ENCODE peak calls at places on chromosome 4, in eight cellular contexts. D is BJ; K is bronchial epithelial cell; E is activated naive CD4-positive, alpha-beta T cell; U is effector memory CD4-positive, alpha-beta T cell; N is adrenal gland; F is CD4-positive, alpha-beta T cell; B is left ventricle myocardium superior. M is an unnamed sample.

GRCh38 chr4:139481465-139481864 is 27.5 kb downstream of the RAB33B start:
- DNase-seq in B (no peak), F (no peak), U (no peak), N (no peak), D (no peak), E (no peak), K (no peak), M (no peak)

GRCh38 chr4:171464499-171464898 is 348.7 kb upstream of the GALNTL6 start:
- DNase-seq in D (no peak), F (no peak), E (no peak), U (no peak), B (no peak), N (no peak), K (no peak), M (no peak)

GRCh38 chr4:180828455-180829018 is 1414.7 kb upstream of the TENM3 start:
- DNase-seq in K (peak), U (no peak), E (no peak), D (peak), F (no peak), B (no peak), N (peak), M (no peak)

GRCh38 chr4:156293657-156294297 is 340.1 kb upstream of the CTSO start:
- DNase-seq in B (no peak), E (no peak), D (no peak), U (no peak), F (no peak), K (peak), N (no peak), M (no peak)

GRCh38 chr4:23680616-23681518 is 209.0 kb downstream of the PPARGC1A start:
- DNase-seq in D (no peak), U (no peak), N (no peak), F (no peak), E (no peak), K (no peak), B (no peak), M (no peak)

GRCh38 chr4:162322054-162322453 is 158.3 kb upstream of the FSTL5 start:
- DNase-seq in B (no peak), E (no peak), F (no peak), N (no peak), U (no peak), K (no peak), D (no peak), M (no peak)

GRCh38 chr4:10346023-10346422 is 111.2 kb downstream of the ZNF518B start:
- DNase-seq in B (no peak), K (peak), F (no peak), N (no peak), D (peak), U (no peak), E (no peak), M (no peak)

GRCh38 chr4:67054901-67055300 is 490.4 kb downstream of the CENPC start:
- DNase-seq in N (no peak), B (no peak), K (no peak), U (no peak), F (no peak), E (no peak), D (no peak), M (no peak)

GRCh38 chr4:142126890-142127497 is 490.6 kb downstream of the IL15 start:
- DNase-seq in D (peak), U (peak), K (peak), B (no peak), N (peak), F (peak), E (peak), M (peak)

GRCh38 chr4:106875340-106875739 is 160.8 kb downstream of the DKK2 start:
- DNase-seq in U (no peak), K (no peak), E (no peak), N (no peak), D (no peak), F (no peak), B (no peak), M (no peak)

GRCh38 chr4:87317527-87317926 is 5.2 kb downstream of the HSD17B13 start:
- DNase-seq in F (no peak), D (no peak), K (peak), N (no peak), B (no peak), E (no peak), U (no peak), M (no peak)

GRCh38 chr4:71559957-71560541 is 221.2 kb downstream of the SLC4A4 start:
- DNase-seq in U (no peak), F (no peak), B (no peak), E (no peak), D (peak), N (no peak), K (peak), M (no peak)

GRCh38 chr4:173119818-173120217 is 48.8 kb upstream of the GALNT7 start:
- DNase-seq in E (no peak), N (no peak), U (no peak), K (peak), F (no peak), B (no peak), D (no peak), M (no peak)

GRCh38 chr4:16573744-16574143 is 324.7 kb downstream of the LDB2 start:
- DNase-seq in D (peak), E (no peak), U (no peak), B (no peak), K (no peak), N (peak), F (no peak), M (no peak)

GRCh38 chr4:169099775-169100180 is 89.7 kb upstream of the CBR4 start:
- DNase-seq in N (no peak), U (no peak), E (no peak), D (no peak), B (no peak), K (no peak), F (no peak), M (no peak)

GRCh38 chr4:160537681-160538080 is 1434.8 kb downstream of the RAPGEF2 start:
- DNase-seq in N (no peak), U (no peak), E (no peak), B (no peak), K (peak), D (no peak), F (no peak), M (no peak)

GRCh38 chr4:153748378-153748777 is 11.4 kb downstream of the RNF175 start:
- DNase-seq in K (peak), U (no peak), F (no peak), N (peak), D (peak), E (no peak), B (no peak), M (no peak)

GRCh38 chr4:77525538-77525937 is 80.1 kb upstream of the CXCL13 start:
- DNase-seq in N (no peak), D (no peak), F (no peak), U (no peak), E (no peak), K (peak), B (no peak), M (no peak)

GRCh38 chr4:165493359-165493758 is 114.6 kb downstream of the CPE start:
- DNase-seq in B (peak), F (peak), D (no peak), N (peak), U (peak), E (peak), K (peak), M (peak)

GRCh38 chr4:68347845-68348244 is 2.0 kb downstream of the YTHDC1 start:
- DNase-seq in E (no peak), K (peak), N (no peak), D (no peak), F (no peak), B (no peak), U (no peak), M (no peak)

GRCh38 chr4:121951570-121952110 is at the start of gene TRPC3:
- DNase-seq in N (no peak), E (no peak), K (no peak), U (no peak), D (no peak), F (no peak), B (peak), M (peak)

GRCh38 chr4:38290360-38290759 is 330.2 kb downstream of the PTTG2 start:
- DNase-seq in K (peak), N (no peak), F (no peak), U (no peak), E (no peak), D (no peak), B (no peak), M (no peak)

GRCh38 chr4:78214078-78214477 is 157.0 kb downstream of the FRAS1 start:
- DNase-seq in B (no peak), U (no peak), N (no peak), K (no peak), E (no peak), D (no peak), F (no peak), M (no peak)

GRCh38 chr4:22268350-22269025 is 247.4 kb downstream of the ADGRA3 start:
- DNase-seq in B (no peak), U (no peak), N (no peak), F (no peak), K (peak), D (no peak), E (no peak), M (no peak)

GRCh38 chr4:144658908-144659307 is 13.0 kb downstream of the HHIP start:
- DNase-seq in B (no peak), U (no peak), E (no peak), D (peak), F (no peak), K (no peak), N (no peak), M (no peak)